ENCODE peak calls at places on chromosomes 12 and 14, in nine cellular contexts. J is MM.1S, Z is endodermal cell, P is GM12878, B is HCT116, W is astrocyte, S is PC-3, C is fibroblast of lung, U is IMR-90. Q is an unnamed sample. For H3K36me3, the result is how much of the 10 kb centered on the place peaks cover.

GRCh38 chr12:64180951-64181350 is 41.1 kb downstream of the KICS2 start:
- DNase-seq in B (peak), J (no peak), P (no peak), W (peak), S (peak), Z (no peak), C (peak), U (peak), Q (no peak)

GRCh38 chr12:66799548-66799947 is 120.7 kb upstream of the GRIP1 start:
- DNase-seq in P (no peak), Z (no peak), C (no peak), J (no peak), S (no peak), W (no peak), B (no peak), U (no peak), Q (no peak)

GRCh38 chr14:54001189-54001878 is 44.7 kb upstream of the BMP4 start:
- DNase-seq in P (no peak), W (peak), U (no peak), C (peak), B (no peak), Z (peak), S (no peak), J (no peak), Q (no peak)

GRCh38 chr14:101022121-101022520 is 118.6 kb upstream of the RTL1 start:
- DNase-seq in P (no peak), S (no peak), Z (peak), C (no peak), B (no peak), U (no peak), W (no peak), J (no peak), Q (peak)

GRCh38 chr12:114238808-114239207 is 167.1 kb downstream of the TBX5 start:
- DNase-seq in J (no peak), S (no peak), Z (no peak), U (no peak), C (peak), W (peak), P (no peak), B (no peak), Q (no peak)

GRCh38 chr14:76489667-76490066 is 113.7 kb downstream of the ESRRB start:
- DNase-seq in C (no peak), B (no peak), U (no peak), W (no peak), S (no peak), P (no peak), J (no peak), Z (no peak), Q (no peak)

GRCh38 chr12:78898416-78898815 is 33.8 kb downstream of the SYT1 start:
- DNase-seq in W (peak), S (no peak), B (no peak), C (peak), P (no peak), U (no peak), J (no peak), Z (no peak), Q (no peak)

GRCh38 chr12:44287545-44287944 is 451.7 kb downstream of the TMEM117 start:
- DNase-seq in U (peak), Z (no peak), W (peak), P (no peak), C (peak), S (no peak), B (no peak), J (no peak), Q (no peak)

GRCh38 chr12:132284071-132284492 is 45.3 kb downstream of the GALNT9 start:
- DNase-seq in C (peak), P (no peak), S (peak), J (no peak), Z (no peak), W (peak), U (peak), B (no peak), Q (peak)

GRCh38 chr14:77616133-77616453 is 344 bp downstream of the SPTLC2 start:
- DNase-seq in J (no peak), B (no peak), U (no peak), S (no peak), Z (no peak), C (no peak), P (no peak), W (no peak), Q (no peak)

GRCh38 chr14:91892918-91893527 is 25.7 kb upstream of the TC2N start:
- DNase-seq in C (no peak), P (no peak), J (no peak), W (no peak), S (peak), U (no peak), Z (peak), B (peak), Q (peak)

GRCh38 chr12:11854011-11854499 is 204.6 kb downstream of the ETV6 start:
- DNase-seq in P (no peak), S (no peak), W (no peak), C (no peak), B (no peak), J (no peak), U (no peak), Z (no peak), Q (no peak)

GRCh38 chr14:35480119-35480769 is 53.7 kb upstream of the INSM2 start:
- DNase-seq in J (peak), P (peak), S (peak), W (peak), C (peak), U (peak), B (no peak), Z (no peak), Q (no peak)

GRCh38 chr14:101595887-101596721 is 34.8 kb downstream of the DIO3 start:
- DNase-seq in Z (peak), B (no peak), S (no peak), U (no peak), W (no peak), C (no peak), P (no peak), J (no peak), Q (no peak)

GRCh38 chr12:3453947-3454675 is 36.9 kb upstream of the PRMT8 start:
- DNase-seq in B (peak), Z (peak), W (peak), S (peak), J (no peak), C (peak), P (no peak), U (peak), Q (no peak)

GRCh38 chr14:86015511-86015910 is 485.6 kb downstream of the FLRT2 start:
- DNase-seq in Z (no peak), B (no peak), J (no peak), S (no peak), W (no peak), P (no peak), U (peak), C (no peak), Q (no peak)

GRCh38 chr14:55356913-55357312 is 54.7 kb downstream of the ATG14 start:
- DNase-seq in B (no peak), W (no peak), Z (no peak), S (peak), U (no peak), C (no peak), P (no peak), J (no peak), Q (no peak)

GRCh38 chr12:122018457-122018856 is 3.2 kb upstream of the BCL7A start:
- DNase-seq in W (no peak), J (no peak), Z (no peak), U (no peak), B (no peak), C (no peak), S (no peak), P (no peak), Q (no peak)

GRCh38 chr12:6850796-6851152 is 312 bp downstream of the CDCA3 start:
- DNase-seq in B (no peak), C (no peak), P (no peak), W (no peak), J (no peak), S (no peak), U (no peak), Z (no peak), Q (peak)

GRCh38 chr14:36647827-36648753 is 13.6 kb upstream of the PAX9 start:
- DNase-seq in B (no peak), P (no peak), S (peak), Z (peak), J (no peak), W (peak), C (peak), U (peak), Q (peak)

GRCh38 chr12:101570022-101570421 is 24.7 kb upstream of the MYBPC1 start:
- DNase-seq in W (peak), U (peak), S (peak), C (peak), P (no peak), J (peak), Z (no peak), B (no peak), Q (no peak)

GRCh38 chr12:645563-646071 is 17.6 kb downstream of the NINJ2 start:
- DNase-seq in Z (peak), W (peak), U (peak), J (no peak), C (peak), P (no peak), B (no peak), S (peak), Q (no peak)

GRCh38 chr12:111446631-111447570 is 41.2 kb downstream of the SH2B3 start:
- DNase-seq in W (no peak), U (no peak), S (no peak), B (no peak), C (no peak), Z (peak), P (no peak), J (no peak), Q (peak)
- H3K36me3 ChIP-seq in W (under half), U (half or more), S (under half), B (under half), C (under half), Z (half or more), P (half or more), J (under half), Q (under half)

DNA sequence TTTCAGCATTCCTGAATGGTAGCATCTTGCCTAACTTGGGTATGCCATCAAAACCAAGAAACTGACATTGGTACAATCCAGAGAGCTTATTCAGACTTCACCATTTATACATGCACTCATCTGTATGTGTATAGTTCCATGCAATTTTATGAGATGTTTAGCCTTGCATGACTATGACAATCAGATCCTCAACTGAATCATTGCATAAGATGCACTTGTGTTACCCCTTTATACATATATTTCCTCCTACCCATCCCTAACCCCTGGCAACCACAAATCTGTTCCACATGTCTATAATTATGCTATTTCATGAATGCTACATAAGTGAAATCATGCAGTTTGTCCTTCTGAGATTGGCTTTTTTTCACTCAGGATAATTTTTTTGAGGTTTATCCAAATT is 37.0 kb upstream of the PPFIBP1 start:
- DNase-seq in S (no peak), P (no peak), W (no peak), B (no peak), U (peak), C (no peak), J (no peak), Z (no peak), Q (no peak)
- TF ChIP-seq CTCF in S (no peak), P (no peak), W (no peak), B (no peak), U (no peak), C (no peak), J (no peak), Z (no peak), Q (no peak)

DNA sequence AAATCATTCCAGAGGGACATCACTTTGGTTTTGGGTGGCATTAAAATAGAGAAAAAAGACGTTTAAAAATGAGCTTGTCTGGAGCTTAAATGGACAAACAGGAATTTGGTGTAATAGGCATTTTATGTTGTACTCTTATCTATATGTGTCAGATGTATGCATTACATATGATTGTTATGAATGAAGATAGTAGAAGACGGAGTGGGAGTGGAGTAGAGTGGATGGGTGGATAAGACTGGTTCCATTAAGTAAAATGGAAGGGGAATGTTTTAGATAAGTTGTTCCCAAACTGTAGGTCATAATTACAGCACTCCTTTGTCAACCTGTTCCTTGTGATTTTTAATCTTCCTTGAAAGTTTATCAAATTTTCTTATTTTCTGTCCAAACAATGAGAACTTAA is 1.9 kb downstream of the CCDC91 start:
- DNase-seq in C (no peak), W (no peak), U (no peak), J (no peak), Z (no peak), B (no peak), P (no peak), S (no peak), Q (no peak)
- H3K9ac ChIP-seq in C (no peak), W (no peak), U (no peak), J (no peak), Z (no peak), B (no peak), P (no peak), S (no peak), Q (no peak)

DNA sequence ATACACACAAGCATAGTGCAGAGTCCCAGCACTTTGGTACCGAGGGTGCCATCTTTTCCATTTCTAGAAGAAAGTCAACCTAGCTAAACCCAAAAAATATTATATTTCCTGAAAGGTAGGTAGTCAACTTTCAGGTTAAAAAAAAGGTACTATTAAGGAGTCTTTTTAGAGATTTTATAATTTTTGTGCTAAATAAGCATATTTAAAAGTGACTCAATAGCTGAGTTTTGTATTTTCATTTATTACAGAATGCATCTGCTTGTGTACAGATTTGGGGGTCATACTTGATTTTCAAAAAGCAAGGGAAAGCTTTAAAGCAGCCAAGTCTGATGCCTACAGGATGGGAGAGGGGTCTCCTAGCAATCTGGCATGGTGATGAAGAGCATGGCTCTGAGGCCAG is 34.6 kb downstream of the DCAF5 start:
- DNase-seq in B (no peak), Z (no peak), U (no peak), S (no peak), J (no peak), W (no peak), C (no peak), P (no peak), Q (no peak)
- H3K36me3 ChIP-seq in B (under half), Z (half or more), U (under half), S (under half), J (under half), W (under half), C (under half), P (under half), Q (under half)

GRCh38 chr14:88551094-88551870 is 3.5 kb downstream of the PTPN21 start:
- DNase-seq in C (peak), S (peak), W (peak), P (no peak), B (peak), U (peak), Z (peak), J (no peak), Q (peak)
- TF ChIP-seq CTCF in C (no peak), S (peak), W (no peak), P (no peak), B (no peak), U (peak), Z (peak), J (no peak), Q (peak)

GRCh38 chr14:90577661-90578282 is 180.9 kb downstream of the CALM1 start:
- DNase-seq in P (no peak), W (no peak), Z (no peak), U (no peak), S (no peak), C (no peak), B (no peak), J (no peak), Q (no peak)
- H3K9ac ChIP-seq in P (no peak), W (no peak), Z (no peak), U (no peak), S (no peak), C (no peak), B (no peak), J (no peak), Q (no peak)

GRCh38 chr12:107337354-107338095 is 244.2 kb upstream of the CRY1 start:
- DNase-seq in P (no peak), W (no peak), J (no peak), U (peak), Z (no peak), S (peak), C (peak), B (no peak), Q (no peak)
- H3K36me3 ChIP-seq in P (under half), W (under half), J (under half), U (under half), Z (under half), S (under half), C (under half), B (under half), Q (under half)

GRCh38 chr12:96912943-96913342 is 5.9 kb downstream of the NEDD1 start:
- DNase-seq in S (no peak), Z (no peak), U (no peak), P (no peak), C (no peak), W (no peak), J (no peak), B (no peak), Q (no peak)
- TF ChIP-seq CTCF in S (no peak), Z (no peak), U (no peak), P (no peak), C (no peak), W (no peak), J (no peak), B (no peak), Q (no peak)

GRCh38 chr12:14283489-14284144 is 81.9 kb upstream of the ATF7IP start:
- DNase-seq in C (no peak), Z (peak), U (no peak), B (no peak), S (no peak), P (peak), J (no peak), W (no peak), Q (no peak)

GRCh38 chr12:14279845-14280244 is 85.6 kb upstream of the ATF7IP start:
- DNase-seq in J (no peak), S (no peak), B (no peak), P (no peak), C (no peak), Z (no peak), W (no peak), U (no peak), Q (no peak)

GRCh38 chr12:14281539-14281938 is 83.9 kb upstream of the ATF7IP start:
- DNase-seq in P (no peak), W (no peak), B (no peak), Z (no peak), C (no peak), J (no peak), S (no peak), U (peak), Q (no peak)

GRCh38 chr12:14280921-14281320 is 84.6 kb upstream of the ATF7IP start:
- DNase-seq in P (peak), J (peak), U (no peak), Z (no peak), C (no peak), W (no peak), S (no peak), B (no peak), Q (no peak)

DNA sequence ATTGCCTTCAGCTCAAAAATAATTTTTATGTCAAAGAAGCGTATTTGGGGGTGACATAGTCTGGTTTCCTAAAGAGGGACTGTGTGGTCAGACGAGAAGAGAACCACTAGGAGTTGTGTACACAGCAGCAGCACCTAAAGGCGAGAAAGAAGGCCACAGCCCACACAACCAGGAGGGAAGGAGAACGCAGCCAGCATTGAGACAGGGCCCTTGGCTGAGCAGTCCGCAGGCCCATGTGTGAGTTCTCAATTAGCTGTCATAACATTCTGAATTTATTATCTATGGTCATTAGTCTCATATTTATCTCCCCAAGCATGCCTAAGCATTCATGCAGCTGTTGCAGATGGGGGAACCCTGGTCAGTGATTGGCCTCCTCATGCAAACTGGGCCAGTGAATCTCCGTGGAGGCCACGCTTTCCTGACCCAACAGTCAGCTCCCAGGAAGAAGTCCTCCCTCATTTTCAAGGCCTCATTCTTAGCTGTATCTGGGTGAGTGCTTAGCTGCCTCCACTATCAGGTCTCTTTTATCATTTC is 81.2 kb upstream of the ATF7IP start:
- DNase-seq in U (peak), Z (peak), B (no peak), C (no peak), S (no peak), J (no peak), P (peak), W (no peak), Q (peak)
- H3K9ac ChIP-seq in U (no peak), Z (no peak), B (no peak), C (no peak), S (no peak), J (no peak), P (peak), W (no peak), Q (no peak)

Q was measured in kidney.